ENCODE peak calls at places on chromosomes 16 and 17, in seven cellular contexts. N, Y, W, H, A, I and Z are unnamed samples.

GRCh38 chr17:36934759-36935630 is 2.3 kb upstream of the LHX1 start:
- DNase-seq in N (peak; percentile 76), Y (no peak), W (peak; percentile 40), H (no peak), A (peak; percentile 85), I (peak; percentile 50), Z (no peak)

GRCh38 chr17:7495906-7496434 is 11.8 kb downstream of the POLR2A start:
- DNase-seq in N (no peak), Y (no peak), W (no peak), H (no peak), A (no peak), I (no peak), Z (no peak)

GRCh38 chr17:44971776-44972483 is 3.8 kb upstream of the C1QL1 start:
- DNase-seq in N (peak; percentile 76), Y (no peak), W (no peak), H (peak; percentile 63), A (no peak), I (no peak), Z (no peak)

GRCh38 chr16:57723170-57723569 is 12.4 kb upstream of the KATNB1 start:
- DNase-seq in N (peak; percentile 55), Y (no peak), W (no peak), H (no peak), A (no peak), I (peak; percentile 42), Z (no peak)

GRCh38 chr17:68295086-68295485 is 3.8 kb downstream of the ARSG start:
- DNase-seq in N (no peak), Y (no peak), W (no peak), H (no peak), A (no peak), I (no peak), Z (no peak)

GRCh38 chr17:1947229-1947742 is 77.8 kb downstream of the RTN4RL1 start:
- DNase-seq in N (no peak), Y (no peak), W (no peak), H (no peak), A (no peak), I (no peak), Z (no peak)

GRCh38 chr17:27239046-27239445 is 54.9 kb upstream of the WSB1 start:
- DNase-seq in N (no peak), Y (no peak), W (no peak), H (no peak), A (no peak), I (no peak), Z (no peak)

GRCh38 chr16:69823831-69824563 is 61.9 kb downstream of the WWP2 start:
- DNase-seq in N (no peak), Y (no peak), W (peak; percentile 25), H (no peak), A (no peak), I (no peak), Z (no peak)

GRCh38 chr16:23836078-23836403 is 258 bp downstream of the PRKCB start:
- DNase-seq in N (no peak), Y (no peak), W (no peak), H (no peak), A (no peak), I (no peak), Z (no peak)

GRCh38 chr16:65754799-65755691 is 611.4 kb upstream of the CDH5 start:
- DNase-seq in N (no peak), Y (no peak), W (no peak), H (no peak), A (no peak), I (no peak), Z (no peak)

GRCh38 chr16:56814537-56815432 is 50.2 kb upstream of the SLC12A3 start:
- DNase-seq in N (no peak), Y (no peak), W (no peak), H (no peak), A (no peak), I (no peak), Z (no peak)

GRCh38 chr16:83965444-83966152 is 2.4 kb upstream of the NECAB2 start:
- DNase-seq in N (no peak), Y (no peak), W (no peak), H (no peak), A (no peak), I (no peak), Z (no peak)

GRCh38 chr17:37659887-37660286 is 16.6 kb upstream of the DDX52 start:
- DNase-seq in N (no peak), Y (no peak), W (no peak), H (no peak), A (no peak), I (no peak), Z (no peak)

GRCh38 chr17:79788989-79789942 is 7.6 kb downstream of the CBX8 start:
- DNase-seq in N (no peak), Y (no peak), W (no peak), H (no peak), A (no peak), I (no peak), Z (no peak)

GRCh38 chr17:79294459-79295071 is 219.9 kb downstream of the ENGASE start:
- DNase-seq in N (peak; percentile 78), Y (peak; percentile 1), W (peak; percentile 34), H (peak; percentile 51), A (no peak), I (peak; percentile 71), Z (no peak)

GRCh38 chr17:65370669-65371126 is 190.8 kb downstream of the AXIN2 start:
- DNase-seq in N (no peak), Y (no peak), W (no peak), H (no peak), A (no peak), I (peak; percentile 28), Z (no peak)

GRCh38 chr17:68085751-68086445 is 50.4 kb downstream of the KPNA2 start:
- DNase-seq in N (no peak), Y (no peak), W (no peak), H (no peak), A (peak; percentile 74), I (peak; percentile 23), Z (no peak)

GRCh38 chr17:63498621-63499195 is 21.8 kb downstream of the ACE start:
- DNase-seq in N (no peak), Y (no peak), W (no peak), H (no peak), A (no peak), I (no peak), Z (no peak)

GRCh38 chr17:16551878-16552636 is 16.9 kb downstream of the ZNF287 start:
- DNase-seq in N (no peak), Y (no peak), W (no peak), H (no peak), A (no peak), I (no peak), Z (no peak)

GRCh38 chr17:31388351-31388750 is 3.1 kb upstream of the RAB11FIP4 start:
- DNase-seq in N (no peak), Y (no peak), W (no peak), H (no peak), A (no peak), I (no peak), Z (no peak)